ENCODE peak calls at places on chromosomes 4 and X, in seven cellular contexts. W, J, F, A, Z, S and R are unnamed samples.

GRCh38 chrX:103608305-103608963 is 671 bp downstream of the TCEAL3 start:
- DNase-seq in Z (no peak), J (peak; percentile 43), F (no peak), W (no peak), A (peak; percentile 8), S (no peak), R (no peak)

GRCh38 chrX:79159800-79160199 is 15.3 kb downstream of the GPR174 start:
- DNase-seq in S (no peak), Z (no peak), J (no peak), F (no peak), W (no peak), A (no peak), R (no peak)

GRCh38 chr4:8274066-8274652 is 4.6 kb downstream of the HTRA3 start:
- DNase-seq in Z (no peak), A (no peak), W (no peak), F (no peak), J (no peak), S (no peak), R (no peak)

GRCh38 chr4:11485926-11486325 is 57.2 kb upstream of the HS3ST1 start:
- DNase-seq in F (no peak), J (no peak), Z (no peak), S (no peak), A (no peak), W (no peak), R (no peak)

GRCh38 chrX:39513836-39514235 is 583.9 kb downstream of the BCOR start:
- DNase-seq in W (no peak), F (no peak), S (no peak), J (no peak), Z (no peak), A (no peak), R (no peak)

GRCh38 chr4:39922389-39922788 is 55.3 kb downstream of the PDS5A start:
- DNase-seq in F (no peak), A (no peak), J (no peak), Z (no peak), S (no peak), W (no peak), R (no peak)

GRCh38 chr4:107721436-107722090 is 1.5 kb upstream of the PAPSS1 start:
- DNase-seq in W (no peak), J (no peak), A (no peak), F (peak; percentile 15), Z (no peak), S (peak; percentile 44), R (peak; percentile 77)

GRCh38 chr4:151114986-151115385 is 15.6 kb downstream of the RPS3A start:
- DNase-seq in S (no peak), J (no peak), A (no peak), F (no peak), Z (no peak), W (no peak), R (no peak)

GRCh38 chrX:102720237-102721168 is at the start of gene GPRASP3:
- DNase-seq in F (peak; percentile 48), S (peak; percentile 63), Z (peak; percentile 76), W (peak; percentile 2), A (peak; percentile 80), J (no peak), R (no peak)

GRCh38 chr4:169345207-169345788 is 74.5 kb upstream of the SH3RF1 start:
- DNase-seq in S (no peak), F (no peak), A (no peak), W (no peak), J (no peak), Z (no peak), R (no peak)

GRCh38 chrX:10239611-10240064 is 82.9 kb downstream of the CLCN4 start:
- DNase-seq in W (no peak), J (no peak), A (peak; percentile 13), S (no peak), F (no peak), Z (no peak), R (no peak)

GRCh38 chr4:170109586-170110289 is 20.0 kb upstream of the AADAT start:
- DNase-seq in F (no peak), W (no peak), A (no peak), S (no peak), Z (no peak), J (no peak), R (no peak)

GRCh38 chr4:107740950-107741701 is 21.1 kb upstream of the PAPSS1 start:
- DNase-seq in J (no peak), S (no peak), W (no peak), A (no peak), F (no peak), Z (peak; percentile 75), R (no peak)

GRCh38 chr4:53193111-53193510 is 172.8 kb downstream of the SCFD2 start:
- DNase-seq in W (no peak), A (no peak), J (no peak), F (no peak), S (no peak), Z (no peak), R (peak; percentile 17)

GRCh38 chr4:1686440-1687036 is 2.4 kb upstream of the FAM53A start:
- DNase-seq in Z (no peak), W (no peak), A (no peak), F (no peak), S (no peak), J (no peak), R (peak; percentile 55)

GRCh38 chr4:15459706-15460105 is 10.0 kb upstream of the CC2D2A start:
- DNase-seq in F (no peak), S (no peak), Z (no peak), J (no peak), W (no peak), A (no peak), R (no peak)

GRCh38 chr4:18976884-18977283 is 955.3 kb upstream of the LCORL start:
- DNase-seq in A (no peak), J (no peak), Z (no peak), S (no peak), W (no peak), F (no peak), R (no peak)

GRCh38 chr4:128915544-128915943 is 106.0 kb downstream of the JADE1 start:
- DNase-seq in W (no peak), Z (no peak), J (no peak), F (no peak), A (no peak), S (no peak), R (no peak)

GRCh38 chrX:47500541-47500940 is 17.5 kb upstream of the ZNF41 start:
- DNase-seq in J (no peak), S (no peak), F (no peak), A (no peak), Z (no peak), W (no peak), R (no peak)

GRCh38 chrX:78708171-78708570 is 39.3 kb upstream of the LPAR4 start:
- DNase-seq in S (no peak), Z (no peak), A (peak; percentile 16), J (peak; percentile 83), F (no peak), W (no peak), R (no peak)

GRCh38 chrX:111039606-111040005 is 56.4 kb upstream of the PAK3 start:
- DNase-seq in W (no peak), S (no peak), F (no peak), A (no peak), J (no peak), Z (no peak), R (no peak)

GRCh38 chrX:131727778-131728177 is 183.9 kb downstream of the OR13H1 start:
- DNase-seq in Z (no peak), F (no peak), J (no peak), W (no peak), A (no peak), S (no peak), R (no peak)